ENCODE peak calls at places on chromosomes 5 and 9, in eight cellular contexts. Z, W, E, U, C, V, G and J are unnamed samples.

GRCh38 chr5:82802954-82803353 is 274.2 kb downstream of the TMEM167A start:
- DNase-seq in Z (no peak), W (no peak), E (no peak), U (no peak), C (no peak), V (no peak), G (no peak), J (no peak)

GRCh38 chr5:160467555-160468418 is 46.1 kb downstream of the PTTG1 start:
- DNase-seq in Z (peak; percentile 89), W (no peak), E (peak; percentile 59), U (peak; percentile 57), C (peak; percentile 66), V (peak; percentile 48), G (peak; percentile 21), J (peak; percentile 83)

GRCh38 chr9:130659699-130660248 is 4.6 kb upstream of the PRDM12 start:
- DNase-seq in Z (no peak), W (no peak), E (no peak), U (peak; percentile 76), C (no peak), V (no peak), G (no peak), J (no peak)

GRCh38 chr9:6788175-6789016 is 30.6 kb downstream of the KDM4C start:
- DNase-seq in Z (peak; percentile 53), W (no peak), E (peak; percentile 26), U (peak; percentile 22), C (no peak), V (peak; percentile 79), G (no peak), J (peak; percentile 11)

GRCh38 chr5:137960141-137960540 is 70.9 kb downstream of the PKD2L2 start:
- DNase-seq in Z (no peak), W (no peak), E (no peak), U (no peak), C (no peak), V (no peak), G (no peak), J (no peak)

GRCh38 chr9:81964216-81965171 is 21.2 kb downstream of the SPATA31D3 start:
- DNase-seq in Z (no peak), W (no peak), E (no peak), U (no peak), C (no peak), V (peak; percentile 54), G (no peak), J (no peak)

GRCh38 chr9:98709968-98710965 is 1.5 kb upstream of the GABBR2 start:
- DNase-seq in Z (no peak), W (peak; percentile 77), E (no peak), U (peak; percentile 18), C (no peak), V (peak; percentile 74), G (no peak), J (peak; percentile 56)

GRCh38 chr9:135641745-135642144 is 2.4 kb upstream of the GLT6D1 start:
- DNase-seq in Z (no peak), W (no peak), E (no peak), U (no peak), C (no peak), V (no peak), G (no peak), J (no peak)

GRCh38 chr9:27763831-27764230 is 190.6 kb upstream of the C9orf72 start:
- DNase-seq in Z (no peak), W (no peak), E (no peak), U (no peak), C (no peak), V (no peak), G (no peak), J (no peak)

GRCh38 chr9:28064241-28064640 is 491.0 kb upstream of the C9orf72 start:
- DNase-seq in Z (no peak), W (no peak), E (no peak), U (no peak), C (no peak), V (no peak), G (no peak), J (no peak)

GRCh38 chr5:5360878-5361520 is 61.5 kb upstream of the ICE1 start:
- DNase-seq in Z (no peak), W (no peak), E (no peak), U (no peak), C (no peak), V (no peak), G (no peak), J (no peak)

GRCh38 chr9:23586906-23587305 is 239.1 kb downstream of the ELAVL2 start:
- DNase-seq in Z (no peak), W (no peak), E (no peak), U (no peak), C (no peak), V (no peak), G (no peak), J (no peak)

GRCh38 chr9:124553738-124554137 is 46.5 kb upstream of the NR5A1 start:
- DNase-seq in Z (no peak), W (no peak), E (no peak), U (no peak), C (no peak), V (peak; percentile 60), G (no peak), J (peak; percentile 14)

GRCh38 chr9:123338710-123339665 is 17.0 kb upstream of the CRB2 start:
- DNase-seq in Z (no peak), W (no peak), E (peak; percentile 46), U (no peak), C (peak; percentile 29), V (no peak), G (no peak), J (no peak)

GRCh38 chr9:95087659-95088242 is 229.8 kb downstream of the FANCC start:
- DNase-seq in Z (no peak), W (no peak), E (no peak), U (no peak), C (no peak), V (no peak), G (no peak), J (peak; percentile 47)

GRCh38 chr5:34488984-34489383 is 167.1 kb upstream of the RAI14 start:
- DNase-seq in Z (no peak), W (no peak), E (no peak), U (no peak), C (no peak), V (no peak), G (no peak), J (no peak)

GRCh38 chr9:138053996-138054752 is 176.6 kb downstream of the CACNA1B start:
- DNase-seq in Z (no peak), W (no peak), E (no peak), U (peak; percentile 6), C (no peak), V (no peak), G (no peak), J (no peak)

GRCh38 chr9:135255843-135256567 is 168.5 kb downstream of the OLFM1 start:
- DNase-seq in Z (no peak), W (no peak), E (no peak), U (no peak), C (no peak), V (no peak), G (no peak), J (no peak)

GRCh38 chr9:136050706-136051567 is 44.2 kb downstream of the NACC2 start:
- DNase-seq in Z (no peak), W (peak; percentile 36), E (no peak), U (peak; percentile 51), C (no peak), V (peak; percentile 31), G (no peak), J (no peak)

GRCh38 chr9:114238471-114238870 is 83.1 kb downstream of the COL27A1 start:
- DNase-seq in Z (no peak), W (no peak), E (peak; percentile 41), U (no peak), C (no peak), V (no peak), G (no peak), J (no peak)

GRCh38 chr9:70324963-70325362 is 66.2 kb downstream of the SMC5 start:
- DNase-seq in Z (no peak), W (no peak), E (no peak), U (no peak), C (no peak), V (peak; percentile 23), G (no peak), J (no peak)

GRCh38 chr5:72191404-72191803 is 84.1 kb downstream of the MAP1B start:
- DNase-seq in Z (no peak), W (no peak), E (no peak), U (no peak), C (no peak), V (peak; percentile 46), G (no peak), J (no peak)

GRCh38 chr9:95507456-95508241 is 9.1 kb downstream of the PTCH1 start:
- DNase-seq in Z (peak; percentile 72), W (peak; percentile 68), E (peak; percentile 61), U (peak; percentile 34), C (peak; percentile 35), V (peak; percentile 63), G (peak; percentile 65), J (peak; percentile 51)

GRCh38 chr9:89413963-89414638 is 83.8 kb downstream of the SEMA4D start:
- DNase-seq in Z (no peak), W (no peak), E (peak; percentile 52), U (no peak), C (no peak), V (no peak), G (no peak), J (no peak)

GRCh38 chr9:34437006-34437925 is 21.1 kb downstream of the FAM219A start:
- DNase-seq in Z (peak; percentile 65), W (peak; percentile 81), E (peak; percentile 31), U (peak; percentile 71), C (peak; percentile 21), V (peak; percentile 65), G (peak; percentile 47), J (no peak)

GRCh38 chr9:97954550-97954989 is 16.6 kb upstream of the HEMGN start:
- DNase-seq in Z (peak; percentile 37), W (peak; percentile 77), E (no peak), U (peak; percentile 71), C (peak; percentile 36), V (peak; percentile 13), G (no peak), J (no peak)

GRCh38 chr5:93208156-93208895 is 372.7 kb downstream of the NR2F1-AS1 start:
- DNase-seq in Z (no peak), W (no peak), E (no peak), U (no peak), C (no peak), V (peak; percentile 71), G (no peak), J (no peak)

GRCh38 chr5:73135429-73136276 is 15.3 kb downstream of the TMEM171 start:
- DNase-seq in Z (no peak), W (peak; percentile 62), E (no peak), U (peak; percentile 36), C (no peak), V (peak; percentile 83), G (no peak), J (peak; percentile 25)